ENCODE peak calls at places on chromosome 17, in five cellular contexts. O is H7, Z is kidney epithelial cell, N is GM12864, V is fibroblast of lung. R is an unnamed sample.

GRCh38 chr17:32483451-32484019 is 3.3 kb upstream of the CDK5R1 start:
- DNase-seq in O (peak), V (peak), N (no peak), Z (no peak), R (peak)

GRCh38 chr17:50935201-50936124 is 69.3 kb upstream of the TOB1 start:
- DNase-seq in O (peak), V (no peak), Z (no peak), N (no peak), R (no peak)

GRCh38 chr17:82051776-82052637 is at the start of the genes GPS1 and RFNG:
- DNase-seq in V (peak), Z (peak), O (peak), N (no peak), R (no peak)

GRCh38 chr17:62178579-62178978 is 113.5 kb upstream of the MED13 start:
- DNase-seq in Z (no peak), O (no peak), V (peak), N (no peak), R (no peak)

GRCh38 chr17:81036128-81036891 is 1.4 kb downstream of the BAIAP2 start:
- DNase-seq in N (no peak), V (no peak), O (no peak), Z (no peak), R (no peak)

GRCh38 chr17:45792995-45793755 is 9.1 kb downstream of the CRHR1 start:
- DNase-seq in Z (no peak), O (no peak), N (no peak), V (no peak), R (no peak)

GRCh38 chr17:80388175-80388574 is 26.8 kb upstream of the ENDOV start:
- DNase-seq in N (no peak), V (no peak), Z (no peak), O (peak), R (no peak)

GRCh38 chr17:72115789-72116520 is 4.9 kb upstream of the SOX9 start:
- DNase-seq in Z (no peak), V (no peak), O (peak), N (no peak), R (no peak)

GRCh38 chr17:45221081-45221996 is at the start of gene FMNL1:
- DNase-seq in N (no peak), O (no peak), V (no peak), Z (no peak), R (no peak)

GRCh38 chr17:65530985-65531507 is 30.4 kb downstream of the AXIN2 start:
- DNase-seq in V (peak), O (peak), N (no peak), Z (no peak), R (no peak)

GRCh38 chr17:1197781-1198490 is 18.2 kb upstream of the ABR start:
- DNase-seq in V (peak), N (peak), O (peak), Z (no peak), R (peak)

GRCh38 chr17:57276621-57277020 is 20.3 kb downstream of the MSI2 start:
- DNase-seq in Z (no peak), N (no peak), V (no peak), O (no peak), R (no peak)

GRCh38 chr17:80769936-80770625 is 221.6 kb upstream of the CHMP6 start:
- DNase-seq in Z (no peak), O (no peak), N (no peak), V (no peak), R (no peak)

DNA sequence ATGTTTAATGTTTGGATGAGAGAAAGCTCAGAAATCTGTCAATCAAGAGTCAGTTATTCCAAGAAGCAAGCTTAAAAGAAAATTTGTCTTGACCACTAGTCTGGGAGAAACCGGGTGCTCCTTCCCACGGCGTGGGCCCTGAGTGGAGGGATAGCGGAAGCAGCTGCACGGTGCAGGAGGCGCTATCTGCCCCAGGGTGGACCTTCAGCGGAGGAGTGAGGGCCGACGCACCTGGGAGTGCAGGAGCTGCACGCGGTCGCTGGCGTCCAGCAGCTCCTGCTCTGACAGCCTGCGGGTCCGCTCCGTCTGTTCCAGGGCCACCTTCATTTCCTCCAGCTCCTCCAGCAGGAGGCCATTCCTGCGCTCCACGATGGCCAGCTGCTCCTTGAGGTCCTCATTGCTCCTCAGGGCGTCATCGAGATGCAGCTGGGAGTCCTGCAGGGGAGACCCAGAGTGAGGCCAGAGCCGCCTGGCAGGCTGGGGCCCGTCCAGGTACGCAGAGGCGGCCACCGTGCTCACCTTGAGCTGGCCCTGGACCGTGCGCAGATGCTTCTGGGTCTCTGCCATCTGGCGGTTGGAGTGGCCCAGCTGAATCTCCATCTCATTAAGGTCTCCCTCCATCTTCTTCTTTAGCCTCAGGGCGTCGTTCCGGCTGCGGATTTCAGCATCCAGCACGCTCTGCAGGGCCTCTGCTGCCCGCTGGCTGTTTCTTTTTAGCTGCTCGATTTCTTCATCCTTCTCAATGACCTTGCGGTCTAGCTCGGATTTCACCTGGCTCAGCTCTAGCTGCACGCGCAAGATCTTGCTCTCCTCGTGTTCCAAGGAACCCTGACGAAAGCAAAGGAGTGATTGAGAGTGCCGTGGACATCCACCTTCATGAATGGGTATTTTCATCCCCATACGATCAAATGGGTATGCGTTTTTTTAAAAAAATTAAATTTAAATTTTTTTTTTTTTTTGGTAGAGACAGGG is 63.5 kb downstream of the MYH13 start:
- DNase-seq in V (no peak), N (no peak), O (no peak), Z (no peak), R (no peak)
- H3K4me3 ChIP-seq in V (no peak), N (no peak), O (no peak), Z (no peak), R (no peak)

GRCh38 chr17:7484964-7485377 is 805 bp downstream of the POLR2A start:
- DNase-seq in V (no peak), Z (no peak), N (no peak), O (no peak), R (no peak)

GRCh38 chr17:7490144-7490543 is 6.0 kb downstream of the POLR2A start:
- DNase-seq in Z (no peak), V (no peak), N (no peak), O (no peak), R (no peak)

GRCh38 chr17:7484067-7484963 is at the start of gene POLR2A:
- DNase-seq in V (peak), N (peak), Z (peak), O (peak), R (peak)

GRCh38 chr17:7483238-7484066 is 714 bp upstream of the POLR2A start:
- DNase-seq in O (peak), V (peak), Z (peak), N (peak), R (peak)

GRCh38 chr17:7486181-7486580 is 2.0 kb downstream of the POLR2A start:
- DNase-seq in N (no peak), O (no peak), V (peak), Z (no peak), R (no peak)
- H3K4me3 ChIP-seq in N (peak), O (no peak), V (peak), Z (peak), R (peak)

GRCh38 chr17:36936455-36936934 is 780 bp upstream of the LHX1 start:
- DNase-seq in N (no peak), Z (no peak), O (peak), V (no peak), R (no peak)
- H3K4me3 ChIP-seq in N (no peak), Z (peak), O (peak), V (no peak), R (no peak)

GRCh38 chr17:39988206-39988810 is 7.7 kb downstream of the PSMD3 start:
- DNase-seq in N (no peak), V (no peak), Z (no peak), O (no peak), R (no peak)
- H3K4me3 ChIP-seq in N (no peak), V (no peak), Z (no peak), O (no peak), R (no peak)

DNA sequence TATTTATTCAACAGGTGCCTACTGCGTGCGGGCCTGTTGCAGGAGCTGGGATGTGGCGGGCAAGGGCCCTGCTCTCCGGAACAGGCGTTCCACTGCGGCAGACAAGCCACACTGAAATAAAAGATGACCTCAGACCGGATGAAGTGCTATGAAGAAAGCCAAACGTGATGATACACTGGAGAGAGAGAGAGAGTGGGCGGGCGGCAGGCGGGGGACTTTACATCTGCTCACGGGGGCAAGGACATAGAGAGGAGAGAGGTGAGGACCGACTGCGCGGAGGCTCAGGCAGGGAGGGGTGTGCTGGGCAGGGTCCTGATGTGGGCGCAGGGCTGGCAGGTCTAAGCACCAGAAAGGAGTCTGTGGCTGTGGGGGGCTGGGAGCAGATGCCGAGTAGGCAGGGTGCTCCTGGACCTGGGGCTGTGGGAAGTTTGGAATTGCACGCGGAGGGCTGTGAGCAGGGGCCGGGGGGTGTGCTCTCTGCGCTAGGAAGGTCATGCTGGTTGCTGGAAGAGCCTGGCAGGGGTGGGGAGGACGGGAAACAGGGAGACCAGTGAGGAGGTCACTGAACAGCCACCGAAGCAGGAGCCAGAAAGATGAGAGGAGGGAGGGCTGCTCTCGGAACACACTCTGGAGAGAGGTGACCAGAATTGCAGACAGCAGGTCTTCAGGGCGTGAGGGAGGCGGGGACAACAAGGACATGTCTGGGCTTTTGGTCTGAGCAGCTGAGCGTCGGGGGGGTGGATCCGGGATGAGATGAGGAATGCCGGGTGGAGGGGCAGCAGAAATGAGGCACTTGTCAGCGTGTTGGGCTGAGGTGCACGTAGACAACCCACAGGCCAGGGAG is 9.9 kb downstream of the MXRA7 start:
- DNase-seq in O (peak), N (no peak), Z (no peak), V (peak), R (peak)
- H3K4me3 ChIP-seq in O (no peak), N (no peak), Z (no peak), V (peak), R (peak)

R was measured in skeletal muscle cell.